ENCODE peak calls at places on chromosomes 1 and 21, in five cellular contexts. I is hepatocyte; U is myocyte; R is activated T-helper 1 cell treated with Interleukin-2 at 50 U/mL for 16 hours; A is effector memory CD8-positive, alpha-beta T cell. Y is an unnamed sample.

GRCh38 chr1:80882552-80882951 is 918.2 kb upstream of the ADGRL2 start:
- DNase-seq in I (peak), U (no peak), R (no peak), A (no peak), Y (no peak)

GRCh38 chr1:12547586-12548225 is 70.3 kb downstream of the DHRS3 start:
- DNase-seq in I (no peak), U (no peak), R (no peak), A (no peak), Y (no peak)

GRCh38 chr1:202113690-202114300 is 8.9 kb upstream of the GPR37L1 start:
- DNase-seq in I (peak), U (no peak), R (no peak), A (no peak), Y (no peak)

GRCh38 chr1:109396513-109396839 is 1.2 kb downstream of the SORT1 start:
- DNase-seq in I (no peak), U (no peak), R (no peak), A (no peak), Y (no peak)

GRCh38 chr1:170305777-170306299 is 160.1 kb downstream of the NTMT2 start:
- DNase-seq in I (no peak), U (no peak), R (no peak), A (no peak), Y (no peak)

GRCh38 chr1:226661965-226662364 is 77.1 kb downstream of the ITPKB start:
- DNase-seq in I (no peak), U (no peak), R (no peak), A (no peak), Y (no peak)

GRCh38 chr1:171739646-171740045 is 2.2 kb downstream of the VAMP4 start:
- DNase-seq in I (no peak), U (no peak), R (no peak), A (no peak), Y (no peak)

GRCh38 chr1:111406325-111406768 is 21.2 kb downstream of the OVGP1 start:
- DNase-seq in I (peak), U (peak), R (peak), A (peak), Y (peak)

GRCh38 chr21:38268859-38269566 is 12.2 kb downstream of the KCNJ15 start:
- DNase-seq in I (no peak), U (no peak), R (no peak), A (no peak), Y (no peak)

GRCh38 chr1:162206749-162207635 is 137.5 kb downstream of the NOS1AP start:
- DNase-seq in I (peak), U (peak), R (no peak), A (no peak), Y (peak)

GRCh38 chr1:16960560-16961296 is 19.7 kb downstream of the MFAP2 start:
- DNase-seq in I (peak), U (peak), R (peak), A (peak), Y (peak)

GRCh38 chr1:36166938-36167910 is 11.3 kb downstream of the MAP7D1 start:
- DNase-seq in I (no peak), U (peak), R (no peak), A (no peak), Y (no peak)

GRCh38 chr1:20187813-20188454 is 1.6 kb upstream of the PLA2G2C start:
- DNase-seq in I (no peak), U (no peak), R (no peak), A (no peak), Y (no peak)

GRCh38 chr1:232049335-232049734 is 422.7 kb downstream of the DISC1 start:
- DNase-seq in I (no peak), U (no peak), R (no peak), A (no peak), Y (no peak)

GRCh38 chr21:36948686-36949085 is 17.8 kb downstream of the HLCS start:
- DNase-seq in I (no peak), U (no peak), R (no peak), A (no peak), Y (no peak)

GRCh38 chr1:67280696-67281095 is 27.0 kb upstream of the IL12RB2 start:
- DNase-seq in I (no peak), U (no peak), R (no peak), A (no peak), Y (no peak)

Y was measured in colonic mucosa.